ENCODE peak calls at places on chromosomes 1 and 21, in eight cellular contexts. P, B, F, U, V, R, E and X are unnamed samples.

GRCh38 chr1:6248798-6249731 is 5.1 kb downstream of the HES3 start:
- DNase-seq in P (no peak), B (no peak), F (no peak), U (no peak), V (peak), R (no peak), E (no peak), X (no peak)

GRCh38 chr1:42258218-42258617 is 76.8 kb downstream of the FOXJ3 start:
- DNase-seq in P (no peak), B (no peak), F (no peak), U (no peak), V (no peak), R (no peak), E (no peak), X (no peak)

GRCh38 chr1:202235856-202236837 is 42.5 kb downstream of the LGR6 start:
- DNase-seq in P (peak), B (peak), F (peak), U (peak), V (peak), R (peak), E (peak), X (peak)

GRCh38 chr1:44508397-44508745 is 103.3 kb downstream of the RNF220 start:
- DNase-seq in P (no peak), B (no peak), F (no peak), U (no peak), V (no peak), R (no peak), E (no peak), X (no peak)

GRCh38 chr1:63262148-63262770 is 60.1 kb upstream of the FOXD3 start:
- DNase-seq in P (no peak), B (no peak), F (no peak), U (no peak), V (no peak), R (no peak), E (no peak), X (no peak)

GRCh38 chr1:226960944-226961765 is 21.1 kb downstream of the COQ8A start:
- DNase-seq in P (no peak), B (no peak), F (no peak), U (no peak), V (no peak), R (peak), E (no peak), X (no peak)

GRCh38 chr1:30847358-30847972 is 61.1 kb downstream of the SDC3 start:
- DNase-seq in P (peak), B (no peak), F (no peak), U (no peak), V (peak), R (no peak), E (no peak), X (peak)

GRCh38 chr1:178344513-178345077 is 152.2 kb downstream of the CLEC20A start:
- DNase-seq in P (peak), B (peak), F (peak), U (no peak), V (no peak), R (no peak), E (peak), X (no peak)

GRCh38 chr21:41630249-41630648 is 122.3 kb upstream of the TMPRSS2 start:
- DNase-seq in P (no peak), B (peak), F (peak), U (no peak), V (no peak), R (no peak), E (no peak), X (no peak)

GRCh38 chr1:66929999-66930822 is 5.4 kb downstream of the MIER1 start:
- DNase-seq in P (peak), B (peak), F (peak), U (peak), V (peak), R (peak), E (peak), X (peak)